ENCODE peak calls at places on chromosomes 12 and 14, in ten cellular contexts. T is body of pancreas; I is fibroblast of pulmonary artery; L is AG10803; Z is thoracic aorta; N is astrocyte of the cerebellum; A is transverse colon; F is naive thymus-derived CD4-positive, alpha-beta T cell; U is mammary epithelial cell; X is fibroblast of mammary gland. H is an unnamed sample.

GRCh38 chr12:4272976-4273650 is 449 bp upstream of the CCND2 start:
- DNase-seq in T (no peak), I (no peak), L (no peak), Z (no peak), N (no peak), A (no peak), F (no peak), U (no peak), X (no peak), H (no peak)

GRCh38 chr14:33564774-33565630 is 385.9 kb downstream of the EGLN3 start:
- DNase-seq in T (no peak), I (peak), L (peak), Z (no peak), N (peak), A (no peak), F (no peak), U (peak), X (peak), H (peak)

GRCh38 chr12:19154696-19155095 is 25.2 kb downstream of the PLEKHA5 start:
- DNase-seq in T (no peak), I (no peak), L (peak), Z (no peak), N (no peak), A (no peak), F (no peak), U (no peak), X (peak), H (peak)

GRCh38 chr12:29255061-29255460 is 106.0 kb downstream of the FAR2 start:
- DNase-seq in T (no peak), I (no peak), L (no peak), Z (no peak), N (no peak), A (no peak), F (no peak), U (no peak), X (no peak), H (no peak)

GRCh38 chr12:129186952-129187351 is 333.7 kb downstream of the GLT1D1 start:
- DNase-seq in T (no peak), I (no peak), L (no peak), Z (no peak), N (no peak), A (no peak), F (no peak), U (no peak), X (no peak), H (no peak)

GRCh38 chr12:105995986-105996385 is 142.8 kb downstream of the NUAK1 start:
- DNase-seq in T (no peak), I (no peak), L (peak), Z (no peak), N (peak), A (no peak), F (no peak), U (no peak), X (no peak), H (no peak)

GRCh38 chr14:31137214-31137889 is 70.2 kb downstream of the HECTD1 start:
- DNase-seq in T (no peak), I (no peak), L (no peak), Z (no peak), N (no peak), A (no peak), F (no peak), U (peak), X (no peak), H (peak)

GRCh38 chr12:112518336-112518735 is 99.6 kb downstream of the PTPN11 start:
- DNase-seq in T (no peak), I (no peak), L (no peak), Z (no peak), N (no peak), A (no peak), F (no peak), U (no peak), X (no peak), H (no peak)

GRCh38 chr14:28767239-28767850 is 758 bp downstream of the FOXG1 start:
- DNase-seq in T (no peak), I (no peak), L (no peak), Z (no peak), N (no peak), A (no peak), F (no peak), U (no peak), X (no peak), H (no peak)

GRCh38 chr12:114659084-114659483 is 24.9 kb downstream of the TBX3 start:
- DNase-seq in T (no peak), I (no peak), L (no peak), Z (no peak), N (no peak), A (no peak), F (no peak), U (no peak), X (no peak), H (no peak)

GRCh38 chr14:30375280-30375892 is 183.6 kb upstream of the G2E3 start:
- DNase-seq in T (peak), I (peak), L (peak), Z (no peak), N (peak), A (peak), F (peak), U (peak), X (peak), H (peak)

GRCh38 chr12:69107541-69107940 is 131.8 kb upstream of the CPSF6 start:
- DNase-seq in T (no peak), I (no peak), L (no peak), Z (no peak), N (no peak), A (no peak), F (no peak), U (no peak), X (peak), H (no peak)

GRCh38 chr12:57610553-57611115 is 601 bp upstream of the ARHGEF25 start:
- DNase-seq in T (peak), I (no peak), L (no peak), Z (no peak), N (no peak), A (peak), F (no peak), U (no peak), X (no peak), H (no peak)

GRCh38 chr14:104301731-104302460 is 163.5 kb downstream of the KIF26A start:
- DNase-seq in T (no peak), I (no peak), L (no peak), Z (no peak), N (no peak), A (no peak), F (no peak), U (no peak), X (no peak), H (no peak)

GRCh38 chr14:93100570-93100969 is 15.2 kb downstream of the ITPK1 start:
- DNase-seq in T (no peak), I (no peak), L (no peak), Z (no peak), N (no peak), A (no peak), F (no peak), U (no peak), X (no peak), H (no peak)

GRCh38 chr14:105269405-105269804 is 21.1 kb downstream of the BTBD6 start:
- DNase-seq in T (no peak), I (no peak), L (no peak), Z (no peak), N (no peak), A (no peak), F (no peak), U (no peak), X (no peak), H (no peak)

DNA sequence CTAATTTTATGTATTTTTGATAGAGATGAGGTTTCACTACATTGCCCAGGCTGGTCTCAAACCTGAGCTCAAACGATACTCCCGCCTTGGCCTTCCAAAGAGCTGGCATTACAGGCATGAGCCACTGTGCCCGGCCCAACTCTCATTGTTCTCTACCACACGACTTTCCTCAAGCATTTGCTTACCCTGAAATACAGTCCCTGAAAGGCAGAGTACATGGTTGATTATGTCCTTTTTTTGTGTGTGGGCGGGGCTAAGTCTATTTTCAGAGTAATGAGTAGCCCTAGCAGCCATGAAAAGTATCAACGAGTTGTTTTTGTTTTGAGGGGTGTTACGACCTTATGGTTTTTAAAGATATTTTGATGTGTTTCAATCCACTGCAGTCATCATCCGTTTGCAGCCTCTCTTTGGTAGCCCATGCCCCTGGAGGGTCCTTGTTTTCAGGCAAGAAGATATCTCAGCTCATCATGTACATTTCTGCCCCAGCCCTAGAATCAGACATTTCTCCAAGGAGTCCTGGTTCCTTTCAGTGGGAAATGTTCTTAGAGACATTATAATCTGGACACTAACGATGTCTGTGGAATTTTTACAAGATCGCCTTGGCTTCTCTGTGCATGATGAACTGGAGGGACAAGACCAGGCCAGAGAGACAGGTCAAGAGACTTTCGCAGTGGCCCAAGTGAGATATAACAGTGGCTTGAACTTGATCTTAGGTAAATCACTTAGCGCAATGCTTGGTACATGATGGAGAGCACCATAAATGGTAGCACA is 8.7 kb downstream of the ACACB start:
- DNase-seq in T (no peak), I (no peak), L (no peak), Z (no peak), N (no peak), A (no peak), F (no peak), U (no peak), X (no peak), H (no peak)
- H3K4me3 ChIP-seq in T (no peak), I (no peak), L (no peak), Z (no peak), N (no peak), A (no peak), F (no peak), U (no peak), X (no peak), H (no peak)

DNA sequence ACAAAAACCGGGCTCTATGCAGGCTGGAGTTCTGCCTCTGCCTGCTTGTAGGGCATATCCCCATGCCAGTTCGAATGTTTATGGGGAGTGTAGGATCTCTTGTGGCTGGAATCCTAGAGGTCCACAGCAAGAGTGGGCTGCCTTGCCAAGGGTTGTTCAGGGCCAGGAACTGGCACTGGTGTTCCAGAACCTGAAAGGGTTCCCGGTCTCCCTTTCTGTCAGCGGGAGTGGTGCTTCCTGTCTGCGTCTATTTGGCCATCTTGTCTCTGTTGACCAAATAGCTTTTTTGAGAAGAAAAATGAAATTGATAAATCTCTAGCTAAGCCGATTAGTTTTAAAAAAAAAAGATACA is 17.8 kb downstream of the OLR1 start:
- DNase-seq in T (no peak), I (no peak), L (no peak), Z (no peak), N (no peak), A (no peak), F (peak), U (no peak), X (no peak), H (no peak)
- H3K4me3 ChIP-seq in T (no peak), I (peak), L (no peak), Z (peak), N (peak), A (peak), F (peak), U (no peak), X (peak), H (no peak)

GRCh38 chr12:94261781-94262180 is 113.4 kb downstream of the PLXNC1 start:
- DNase-seq in T (no peak), I (no peak), L (no peak), Z (no peak), N (no peak), A (no peak), F (no peak), U (no peak), X (no peak), H (no peak)
- H3K4me3 ChIP-seq in T (no peak), I (peak), L (peak), Z (peak), N (no peak), A (peak), F (peak), U (peak), X (peak), H (peak)

GRCh38 chr12:132294121-132295034 is 35.0 kb downstream of the GALNT9 start:
- DNase-seq in T (no peak), I (no peak), L (no peak), Z (no peak), N (no peak), A (no peak), F (no peak), U (no peak), X (no peak), H (no peak)

GRCh38 chr12:132292328-132293319 is 36.8 kb downstream of the GALNT9 start:
- DNase-seq in T (no peak), I (no peak), L (no peak), Z (no peak), N (no peak), A (no peak), F (no peak), U (no peak), X (no peak), H (no peak)

GRCh38 chr12:132295101-132295526 is 34.3 kb downstream of the GALNT9 start:
- DNase-seq in T (no peak), I (no peak), L (no peak), Z (no peak), N (no peak), A (no peak), F (no peak), U (no peak), X (no peak), H (no peak)

GRCh38 chr12:132291402-132292175 is 37.8 kb downstream of the GALNT9 start:
- DNase-seq in T (no peak), I (no peak), L (no peak), Z (no peak), N (no peak), A (no peak), F (no peak), U (no peak), X (no peak), H (no peak)

DNA sequence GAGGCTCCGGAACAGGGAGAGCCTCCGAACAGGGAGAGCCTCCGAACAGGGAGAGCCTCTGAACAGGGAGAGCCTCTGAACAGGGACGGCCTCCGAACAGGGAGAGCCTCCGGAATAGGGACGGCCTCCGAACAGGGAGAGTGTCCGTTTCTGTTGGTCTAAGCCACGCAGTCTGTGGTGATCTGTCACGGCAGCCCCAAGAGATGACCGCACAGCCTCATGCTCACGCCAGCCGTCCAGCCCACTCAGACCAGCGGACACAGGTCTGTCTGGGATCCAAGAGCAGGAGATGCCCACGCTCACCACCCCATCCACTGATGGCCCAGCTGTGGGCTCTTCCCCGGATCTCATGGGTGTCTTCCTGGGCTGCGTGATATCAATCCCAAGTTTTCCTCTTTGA is 33.3 kb downstream of the GALNT9 start:
- DNase-seq in T (no peak), I (no peak), L (no peak), Z (no peak), N (no peak), A (no peak), F (no peak), U (no peak), X (no peak), H (no peak)
- H3K4me3 ChIP-seq in T (no peak), I (no peak), L (no peak), Z (no peak), N (no peak), A (no peak), F (no peak), U (no peak), X (no peak), H (no peak)

DNA sequence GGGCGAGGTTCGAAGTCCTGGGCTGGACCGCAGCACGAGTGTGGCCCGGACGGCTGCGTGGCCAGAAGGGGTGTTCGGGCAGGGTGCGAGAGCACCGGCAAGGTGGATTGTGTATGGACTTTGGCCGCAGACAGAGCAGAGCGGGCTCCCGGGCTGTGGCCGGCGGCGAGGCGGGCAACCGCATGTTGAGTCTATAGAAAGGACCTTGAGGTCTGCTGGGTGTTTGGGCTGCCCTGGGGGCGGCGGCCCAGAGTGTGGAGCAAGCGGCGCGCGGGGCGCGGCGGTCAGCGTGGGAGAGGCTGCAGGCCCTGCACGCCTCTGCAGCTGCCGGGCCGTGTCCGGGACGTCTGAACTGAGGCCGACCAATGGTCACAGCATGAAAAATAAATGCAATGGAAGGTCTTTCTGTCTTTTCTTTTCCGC is 5.7 kb upstream of the HOXC9 start:
- DNase-seq in T (peak), I (no peak), L (no peak), Z (no peak), N (no peak), A (no peak), F (no peak), U (no peak), X (no peak), H (no peak)
- H3K4me3 ChIP-seq in T (no peak), I (no peak), L (peak), Z (peak), N (no peak), A (no peak), F (no peak), U (no peak), X (peak), H (no peak)

GRCh38 chr14:103121161-103121845 is 2.0 kb upstream of the TNFAIP2 start:
- DNase-seq in T (peak), I (peak), L (peak), Z (no peak), N (no peak), A (peak), F (no peak), U (no peak), X (peak), H (no peak)
- H3K4me3 ChIP-seq in T (no peak), I (no peak), L (no peak), Z (peak), N (no peak), A (no peak), F (no peak), U (no peak), X (no peak), H (no peak)

GRCh38 chr14:55255185-55255584 is 16.0 kb upstream of the FBXO34 start:
- DNase-seq in T (no peak), I (no peak), L (no peak), Z (no peak), N (no peak), A (no peak), F (no peak), U (no peak), X (no peak), H (no peak)
- H3K4me3 ChIP-seq in T (no peak), I (no peak), L (no peak), Z (no peak), N (no peak), A (no peak), F (no peak), U (no peak), X (no peak), H (no peak)

GRCh38 chr12:52947738-52948423 is 1.0 kb upstream of the KRT18 start:
- DNase-seq in T (no peak), I (no peak), L (no peak), Z (no peak), N (no peak), A (no peak), F (no peak), U (no peak), X (no peak), H (no peak)

GRCh38 chr12:52946334-52946733 is 2.6 kb upstream of the KRT18 start:
- DNase-seq in T (no peak), I (no peak), L (no peak), Z (no peak), N (no peak), A (no peak), F (no peak), U (peak), X (no peak), H (no peak)

GRCh38 chr12:52946797-52947547 is 1.9 kb upstream of the KRT18 start:
- DNase-seq in T (peak), I (no peak), L (no peak), Z (no peak), N (no peak), A (no peak), F (no peak), U (no peak), X (no peak), H (no peak)

GRCh38 chr12:52944683-52945388 is 4.1 kb upstream of the KRT18 start:
- DNase-seq in T (no peak), I (no peak), L (no peak), Z (no peak), N (no peak), A (no peak), F (no peak), U (no peak), X (no peak), H (no peak)

GRCh38 chr12:52945389-52946232 is 3.3 kb upstream of the KRT18 start:
- DNase-seq in T (peak), I (peak), L (peak), Z (no peak), N (no peak), A (peak), F (no peak), U (peak), X (no peak), H (peak)
- H3K4me3 ChIP-seq in T (no peak), I (peak), L (no peak), Z (no peak), N (no peak), A (no peak), F (no peak), U (no peak), X (no peak), H (no peak)

DNA sequence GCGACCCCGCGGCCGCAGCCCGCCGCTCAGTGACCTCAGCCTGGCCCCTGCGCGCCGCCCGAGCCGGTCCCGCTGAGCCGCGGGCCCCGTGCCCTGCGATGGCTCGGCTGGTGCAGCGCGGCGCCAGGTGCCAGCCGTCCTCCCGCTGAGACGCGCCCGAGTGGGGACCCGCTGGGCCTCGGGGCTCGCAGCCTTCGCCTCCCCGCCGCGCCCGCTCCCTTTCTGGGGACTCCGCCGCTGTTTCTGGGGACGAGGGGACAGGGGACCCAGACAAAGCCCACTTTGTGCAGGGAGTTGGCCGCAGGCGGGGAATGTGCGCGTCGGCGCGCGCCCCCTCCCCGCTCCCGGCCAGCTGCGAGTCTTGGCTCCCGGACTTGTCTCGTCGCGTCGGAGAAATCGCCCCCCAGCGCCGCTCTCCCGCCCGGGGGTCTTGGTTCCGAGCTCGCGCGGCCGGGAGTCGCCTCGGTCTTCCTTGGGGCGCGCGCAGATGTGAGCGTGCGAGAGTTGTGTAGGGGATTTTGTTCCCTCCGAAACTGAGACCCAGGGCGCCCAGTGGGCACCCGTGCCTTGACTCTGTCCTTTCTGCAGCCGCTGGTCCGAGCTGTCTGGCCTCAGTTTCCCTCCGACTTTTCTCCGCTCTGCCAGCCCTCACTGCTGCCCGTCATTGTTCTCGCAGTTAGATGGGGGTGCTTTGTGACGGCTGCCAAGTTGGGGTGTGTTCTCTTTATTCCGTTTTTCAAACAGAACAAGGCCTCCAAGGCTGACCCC is 765 bp downstream of the VASH1 start:
- DNase-seq in T (no peak), I (no peak), L (no peak), Z (no peak), N (no peak), A (no peak), F (no peak), U (no peak), X (no peak), H (no peak)
- H3K4me3 ChIP-seq in T (peak), I (peak), L (peak), Z (peak), N (peak), A (peak), F (peak), U (peak), X (peak), H (peak)

GRCh38 chr14:49193365-49194050 is 392.7 kb downstream of the RPS29 start:
- DNase-seq in T (no peak), I (no peak), L (no peak), Z (no peak), N (no peak), A (no peak), F (no peak), U (no peak), X (no peak), H (no peak)
- H3K4me3 ChIP-seq in T (no peak), I (no peak), L (no peak), Z (no peak), N (no peak), A (no peak), F (no peak), U (no peak), X (no peak), H (no peak)

H was measured in epithelial cell of esophagus.